ENCODE peak calls at places on chromosomes 6 and 20, in six cellular contexts. Q, J, B, G, D and O are unnamed samples.

GRCh38 chr20:62768815-62769287 is 27.4 kb upstream of the MRGBP start:
- DNase-seq in Q (no peak), J (peak; percentile 41), B (peak; percentile 65), G (peak; percentile 75), D (no peak), O (no peak)

GRCh38 chr6:111773501-111774345 is 99.5 kb downstream of the FYN start:
- DNase-seq in Q (no peak), J (no peak), B (no peak), G (no peak), D (no peak), O (no peak)

GRCh38 chr6:51684038-51684437 is 403.4 kb downstream of the PKHD1 start:
- DNase-seq in Q (no peak), J (no peak), B (no peak), G (no peak), D (no peak), O (no peak)

GRCh38 chr6:139099984-139100383 is 34.9 kb upstream of the HECA start:
- DNase-seq in Q (no peak), J (no peak), B (no peak), G (no peak), D (no peak), O (no peak)

GRCh38 chr6:40990301-40990700 is 48.7 kb downstream of the UNC5CL start:
- DNase-seq in Q (no peak), J (no peak), B (no peak), G (no peak), D (no peak), O (no peak)

GRCh38 chr20:36523341-36523740 is 18.0 kb upstream of the MYL9 start:
- DNase-seq in Q (no peak), J (no peak), B (no peak), G (no peak), D (no peak), O (no peak)

GRCh38 chr6:104603108-104603745 is 256.5 kb downstream of the HACE1 start:
- DNase-seq in Q (no peak), J (no peak), B (no peak), G (no peak), D (no peak), O (no peak)

GRCh38 chr20:24781061-24781980 is 167.7 kb upstream of the CST7 start:
- DNase-seq in Q (no peak), J (no peak), B (no peak), G (no peak), D (no peak), O (no peak)

GRCh38 chr6:7170117-7170732 is 62.5 kb downstream of the RREB1 start:
- DNase-seq in Q (no peak), J (no peak), B (no peak), G (no peak), D (no peak), O (no peak)

GRCh38 chr6:111154981-111155380 is 67.7 kb downstream of the SLC16A10 start:
- DNase-seq in Q (no peak), J (no peak), B (no peak), G (no peak), D (no peak), O (no peak)

GRCh38 chr6:170223718-170224693 is 66.9 kb downstream of the DLL1 start:
- DNase-seq in Q (no peak), J (no peak), B (no peak), G (peak; percentile 34), D (peak; percentile 9), O (no peak)

GRCh38 chr6:156585859-156586258 is 191.3 kb upstream of the ARID1B start:
- DNase-seq in Q (no peak), J (no peak), B (no peak), G (no peak), D (no peak), O (no peak)

GRCh38 chr6:69846770-69847506 is 19.4 kb upstream of the COL19A1 start:
- DNase-seq in Q (no peak), J (no peak), B (no peak), G (no peak), D (no peak), O (no peak)

GRCh38 chr6:149318581-149319286 is 1.2 kb downstream of the TAB2 start:
- DNase-seq in Q (no peak), J (no peak), B (no peak), G (no peak), D (no peak), O (no peak)

GRCh38 chr6:2534406-2535139 is 216.1 kb downstream of the MYLK4 start:
- DNase-seq in Q (no peak), J (no peak), B (no peak), G (no peak), D (no peak), O (no peak)

GRCh38 chr6:16168858-16169257 is 40.0 kb downstream of the MYLIP start:
- DNase-seq in Q (no peak), J (peak; percentile 31), B (no peak), G (no peak), D (no peak), O (no peak)

GRCh38 chr6:14046476-14047068 is 71.0 kb upstream of the CD83 start:
- DNase-seq in Q (no peak), J (peak; percentile 44), B (no peak), G (no peak), D (no peak), O (no peak)

GRCh38 chr6:31474871-31475286 is 23.1 kb upstream of the MICB start:
- DNase-seq in Q (no peak), J (no peak), B (no peak), G (no peak), D (no peak), O (no peak)

GRCh38 chr6:12339022-12339421 is 48.9 kb downstream of the EDN1 start:
- DNase-seq in Q (no peak), J (no peak), B (no peak), G (no peak), D (no peak), O (no peak)

GRCh38 chr20:32737371-32738223 is 5.7 kb downstream of the COMMD7 start:
- DNase-seq in Q (no peak), J (peak; percentile 66), B (no peak), G (no peak), D (no peak), O (peak; percentile 21)

GRCh38 chr6:31094389-31094881 is 17.9 kb downstream of the C6orf15 start:
- DNase-seq in Q (no peak), J (no peak), B (no peak), G (no peak), D (no peak), O (no peak)

GRCh38 chr6:43708857-43709653 is 21.5 kb upstream of the MRPS18A start:
- DNase-seq in Q (no peak), J (peak; percentile 61), B (no peak), G (no peak), D (peak; percentile 62), O (no peak)

GRCh38 chr20:19858972-19859371 is 100.9 kb downstream of the RIN2 start:
- DNase-seq in Q (no peak), J (peak; percentile 9), B (no peak), G (no peak), D (no peak), O (no peak)

GRCh38 chr6:128600397-128600951 is 80.1 kb upstream of the PTPRK start:
- DNase-seq in Q (no peak), J (peak; percentile 96), B (no peak), G (no peak), D (no peak), O (no peak)

GRCh38 chr20:10475225-10475624 is 40.1 kb downstream of the SLX4IP start:
- DNase-seq in Q (no peak), J (no peak), B (no peak), G (no peak), D (no peak), O (no peak)

GRCh38 chr6:28105286-28105685 is 19.1 kb upstream of the ZSCAN16 start:
- DNase-seq in Q (no peak), J (no peak), B (no peak), G (no peak), D (no peak), O (no peak)

GRCh38 chr6:39901116-39901655 is 33.1 kb downstream of the MOCS1 start:
- DNase-seq in Q (no peak), J (no peak), B (no peak), G (no peak), D (no peak), O (no peak)

GRCh38 chr6:160004419-160005160 is 35.7 kb downstream of the IGF2R start:
- DNase-seq in Q (no peak), J (no peak), B (peak; percentile 74), G (no peak), D (no peak), O (no peak)

GRCh38 chr6:90297866-90298381 is 1.3 kb upstream of the BACH2 start:
- DNase-seq in Q (no peak), J (no peak), B (no peak), G (no peak), D (no peak), O (no peak)
- TF ChIP-seq CTCF in Q (no peak), J (no peak), B (no peak), G (no peak), D (no peak), O (no peak)

GRCh38 chr6:21937466-21937865 is 343.9 kb downstream of the SOX4 start:
- DNase-seq in Q (no peak), J (no peak), B (no peak), G (no peak), D (no peak), O (no peak)
- TF ChIP-seq CTCF in Q (no peak), J (no peak), B (no peak), G (no peak), D (no peak), O (no peak)

GRCh38 chr6:140909620-140910019 is 1223.1 kb upstream of the GJE1 start:
- DNase-seq in Q (no peak), J (no peak), B (no peak), G (no peak), D (no peak), O (no peak)

GRCh38 chr6:140912686-140913085 is 1220.0 kb upstream of the GJE1 start:
- DNase-seq in Q (no peak), J (no peak), B (no peak), G (no peak), D (no peak), O (no peak)

GRCh38 chr6:140915001-140915950 is 1217.4 kb upstream of the GJE1 start:
- DNase-seq in Q (no peak), J (no peak), B (no peak), G (no peak), D (no peak), O (no peak)
- TF ChIP-seq CTCF in Q (peak; percentile 40), J (no peak), B (no peak), G (no peak), D (no peak), O (no peak)

DNA sequence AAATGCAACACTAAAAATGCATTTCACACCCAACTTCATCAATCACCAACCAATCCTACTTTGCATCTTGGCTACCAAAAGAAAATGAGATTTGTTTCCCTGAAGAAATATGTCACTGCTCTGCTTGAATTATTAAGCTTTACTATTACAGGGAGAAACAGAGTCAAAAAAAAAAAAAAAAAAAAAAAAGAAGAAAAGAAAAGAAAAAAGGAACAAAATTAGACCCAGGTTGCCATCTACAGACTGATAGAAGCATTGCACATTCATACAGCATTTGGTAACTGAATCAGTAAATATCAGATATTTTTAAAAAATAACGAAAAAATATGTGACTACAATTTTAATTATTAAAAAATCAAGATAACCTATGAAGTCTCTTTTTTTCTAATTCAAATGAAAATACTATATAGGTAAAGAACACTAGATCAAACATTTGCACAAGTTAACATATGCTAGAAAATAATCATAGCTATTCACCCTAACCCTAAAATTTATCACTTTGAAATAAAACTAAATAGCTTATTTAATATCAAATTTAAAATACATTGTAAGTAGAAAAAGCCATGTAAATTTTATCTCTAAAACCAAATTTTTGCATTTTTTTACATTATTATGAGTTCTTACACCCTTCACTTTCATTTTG is 83.3 kb downstream of the DCDC2 start:
- DNase-seq in Q (no peak), J (peak; percentile 7), B (no peak), G (no peak), D (no peak), O (no peak)
- TF ChIP-seq CTCF in Q (peak; percentile 60), J (peak; percentile 45), B (peak; percentile 35), G (peak; percentile 69), D (peak; percentile 23), O (peak; percentile 19)

GRCh38 chr20:57938158-57939108 is 228.6 kb upstream of the PMEPA1 start:
- DNase-seq in Q (no peak), J (peak; percentile 11), B (no peak), G (no peak), D (no peak), O (no peak)
- TF ChIP-seq CTCF in Q (no peak), J (peak; percentile 52), B (peak; percentile 4), G (no peak), D (no peak), O (no peak)